ENCODE peak calls at places on chromosomes 12 and 14, in seven cellular contexts. H is OCI-LY7, G is psoas muscle, I is IMR-90, E is coronary artery, A is transverse colon, Q is PC-9. R is an unnamed sample.

GRCh38 chr12:68497702-68498101 is 113.0 kb upstream of the RAP1B start:
- DNase-seq in H (no peak), G (no peak), I (peak; percentile 77), E (no peak), A (no peak), Q (peak; percentile 16), R (no peak)

GRCh38 chr14:94571395-94571794 is 9.8 kb upstream of the SERPINA5 start:
- DNase-seq in H (no peak), G (no peak), I (no peak), E (peak; percentile 73), A (no peak), Q (no peak), R (no peak)

GRCh38 chr14:27528328-27528727 is 930.5 kb upstream of the NOVA1 start:
- DNase-seq in H (no peak), G (no peak), I (no peak), E (no peak), A (no peak), Q (no peak), R (no peak)

GRCh38 chr14:64857979-64858740 is 21.5 kb downstream of the SPTB start:
- DNase-seq in H (no peak), G (no peak), I (no peak), E (no peak), A (no peak), Q (no peak), R (no peak)

GRCh38 chr12:27541031-27541719 is 17.2 kb downstream of the PPFIBP1 start:
- DNase-seq in H (no peak), G (no peak), I (no peak), E (no peak), A (no peak), Q (no peak), R (peak; percentile 33)

GRCh38 chr12:12486661-12487240 is 75.9 kb downstream of the DUSP16 start:
- DNase-seq in H (no peak), G (no peak), I (no peak), E (no peak), A (no peak), Q (no peak), R (no peak)

GRCh38 chr14:104164512-104164911 is 26.1 kb downstream of the KIF26A start:
- DNase-seq in H (no peak), G (no peak), I (no peak), E (no peak), A (no peak), Q (no peak), R (no peak)

GRCh38 chr12:33551006-33551405 is 111.4 kb upstream of the SYT10 start:
- DNase-seq in H (no peak), G (no peak), I (no peak), E (no peak), A (no peak), Q (no peak), R (no peak)

GRCh38 chr12:59626382-59626781 is 30.6 kb downstream of the SLC16A7 start:
- DNase-seq in H (no peak), G (no peak), I (peak; percentile 40), E (no peak), A (no peak), Q (no peak), R (no peak)

GRCh38 chr14:100440207-100440631 is 117.1 kb downstream of the SLC25A47 start:
- DNase-seq in H (peak; percentile 32), G (peak; percentile 76), I (peak; percentile 58), E (no peak), A (peak; percentile 82), Q (peak; percentile 54), R (peak; percentile 73)

GRCh38 chr12:2582631-2583616 is 211.8 kb upstream of the FKBP4 start:
- DNase-seq in H (peak; percentile 48), G (peak; percentile 74), I (peak; percentile 36), E (no peak), A (peak; percentile 70), Q (peak; percentile 29), R (peak; percentile 90)

GRCh38 chr12:82040987-82041743 is 282.0 kb upstream of the PPFIA2 start:
- DNase-seq in H (no peak), G (no peak), I (no peak), E (no peak), A (no peak), Q (no peak), R (no peak)

GRCh38 chr12:72872986-72873385 is 600.8 kb downstream of the TRHDE start:
- DNase-seq in H (no peak), G (no peak), I (no peak), E (no peak), A (no peak), Q (no peak), R (no peak)

GRCh38 chr12:132315951-132316350 is 13.4 kb downstream of the GALNT9 start:
- DNase-seq in H (no peak), G (peak; percentile 2), I (no peak), E (no peak), A (no peak), Q (no peak), R (peak; percentile 34)

GRCh38 chr12:68762691-68763090 is 16.7 kb downstream of the SLC35E3 start:
- DNase-seq in H (no peak), G (no peak), I (no peak), E (no peak), A (no peak), Q (no peak), R (no peak)

GRCh38 chr12:71810905-71811304 is 28.7 kb upstream of the TBC1D15 start:
- DNase-seq in H (no peak), G (no peak), I (no peak), E (no peak), A (no peak), Q (no peak), R (no peak)

GRCh38 chr12:16607895-16608294 is 1.9 kb upstream of the LMO3 start:
- DNase-seq in H (no peak), G (no peak), I (no peak), E (no peak), A (no peak), Q (no peak), R (no peak)

GRCh38 chr12:45660330-45660729 is 69.2 kb upstream of the ARID2 start:
- DNase-seq in H (no peak), G (no peak), I (peak; percentile 79), E (no peak), A (no peak), Q (peak; percentile 36), R (peak; percentile 23)

GRCh38 chr14:68501621-68502052 is 291.2 kb downstream of the ZFP36L1 start:
- DNase-seq in H (no peak), G (peak; percentile 51), I (no peak), E (no peak), A (no peak), Q (no peak), R (no peak)

GRCh38 chr14:100617715-100618693 is 30.8 kb upstream of the BEGAIN start:
- DNase-seq in H (no peak), G (no peak), I (no peak), E (no peak), A (peak; percentile 13), Q (no peak), R (no peak)

GRCh38 chr14:31336646-31337045 is 83.7 kb downstream of the HEATR5A start:
- DNase-seq in H (no peak), G (no peak), I (peak; percentile 71), E (no peak), A (no peak), Q (no peak), R (no peak)

GRCh38 chr14:68774771-68775613 is 17.9 kb downstream of the ZFP36L1 start:
- DNase-seq in H (no peak), G (no peak), I (peak; percentile 84), E (peak; percentile 68), A (no peak), Q (no peak), R (no peak)

GRCh38 chr12:67747869-67748760 is 99.6 kb downstream of the DYRK2 start:
- DNase-seq in H (no peak), G (peak; percentile 55), I (peak; percentile 72), E (no peak), A (peak; percentile 56), Q (no peak), R (peak; percentile 81)

GRCh38 chr12:115380509-115381120 is 696.6 kb upstream of the TBX3 start:
- DNase-seq in H (no peak), G (no peak), I (no peak), E (no peak), A (no peak), Q (no peak), R (no peak)

GRCh38 chr14:63470877-63471565 is 72.2 kb downstream of the PPP2R5E start:
- DNase-seq in H (no peak), G (no peak), I (peak; percentile 91), E (no peak), A (no peak), Q (no peak), R (no peak)

GRCh38 chr12:53182836-53183235 is 2.1 kb upstream of the CSAD start:
- DNase-seq in H (no peak), G (no peak), I (no peak), E (no peak), A (no peak), Q (no peak), R (no peak)
- H3K4me3 ChIP-seq in H (peak overlapping the region; percentile 91), G (peak overlapping the region; percentile 77), I (peak overlapping the region; percentile 3), E (peak overlapping the region; percentile 52), A (no peak overlapping the region), Q (no peak overlapping the region), R (no peak overlapping the region)

DNA sequence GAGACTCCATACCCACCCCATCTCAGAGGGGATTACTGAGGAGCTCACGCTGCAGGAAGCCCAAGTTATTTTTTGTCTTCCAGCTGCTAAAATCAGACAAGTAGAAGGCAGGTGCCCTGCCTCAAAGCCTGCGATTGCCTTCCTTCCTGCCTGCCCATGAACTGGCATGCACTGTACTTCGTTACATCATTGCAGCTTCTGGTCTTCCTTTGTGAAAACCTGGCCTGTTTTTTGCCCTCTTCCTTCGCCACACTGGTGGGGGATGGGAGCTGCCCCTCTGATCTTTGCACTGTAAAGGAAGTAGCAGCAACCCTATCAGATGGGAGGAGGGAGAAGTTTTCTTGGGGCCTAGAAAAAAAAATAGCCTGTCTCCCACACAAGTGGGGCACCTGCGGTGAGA is 1098.7 kb downstream of the BCL11B start:
- DNase-seq in H (no peak), G (no peak), I (no peak), E (no peak), A (peak; percentile 55), Q (no peak), R (no peak)
- H3K4me3 ChIP-seq in H (no peak overlapping the region), G (no peak overlapping the region), I (no peak overlapping the region), E (no peak overlapping the region), A (no peak overlapping the region), Q (no peak overlapping the region), R (no peak overlapping the region)

GRCh38 chr12:55495490-55495889 is 3.3 kb downstream of the OR6C68 start:
- DNase-seq in H (no peak), G (no peak), I (no peak), E (no peak), A (no peak), Q (no peak), R (no peak)

GRCh38 chr12:55499231-55499630 is 7.1 kb downstream of the OR6C68 start:
- DNase-seq in H (no peak), G (no peak), I (no peak), E (no peak), A (no peak), Q (no peak), R (no peak)

GRCh38 chr12:55499810-55500252 is 7.7 kb downstream of the OR6C68 start:
- DNase-seq in H (no peak), G (no peak), I (no peak), E (no peak), A (no peak), Q (no peak), R (no peak)
- H3K4me3 ChIP-seq in H (no peak overlapping the region), G (no peak overlapping the region), I (no peak overlapping the region), E (no peak overlapping the region), A (no peak overlapping the region), Q (no peak overlapping the region), R (no peak overlapping the region)

DNA sequence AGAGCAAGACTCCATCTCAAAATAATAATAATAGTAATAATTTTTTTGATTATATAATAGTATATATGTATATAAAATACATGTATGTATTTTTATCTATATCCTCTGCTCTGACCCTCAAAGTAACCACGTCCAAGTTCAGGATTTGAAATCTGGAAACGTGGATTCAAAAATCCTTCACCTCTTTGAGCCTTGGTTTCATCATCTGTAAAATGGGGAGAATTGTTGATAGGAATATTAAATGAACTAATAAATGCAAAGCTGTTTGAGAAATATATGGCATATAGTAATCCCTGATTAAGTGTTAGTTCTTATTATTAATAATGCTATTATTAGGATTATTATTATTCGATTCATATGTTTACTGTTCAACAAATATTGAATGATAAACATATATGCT is 2.6 kb downstream of the P2RX7 start:
- DNase-seq in H (no peak), G (no peak), I (no peak), E (no peak), A (no peak), Q (no peak), R (no peak)
- H3K4me3 ChIP-seq in H (no peak overlapping the region), G (no peak overlapping the region), I (no peak overlapping the region), E (no peak overlapping the region), A (no peak overlapping the region), Q (no peak overlapping the region), R (no peak overlapping the region)